ENCODE peak calls at places on chromosome 3, in eight cellular contexts. One of them, this sample, is unnamed.

GRCh38 chr3:123447749-123448502 is 964 bp downstream of the ADCY5 start:
- DNase-seq in RKO: no peak
- DNase-seq in ureter: no peak
- DNase-seq in fibroblast of lung: no peak
- DNase-seq in suprapubic skin: no peak
- DNase-seq in endothelial cell: peak
- DNase-seq in fibroblast of mammary gland: no peak
- DNase-seq in body of pancreas: no peak
- DNase-seq in this sample: no peak

GRCh38 chr3:195117978-195118581 is 152.9 kb downstream of the XXYLT1 start:
- DNase-seq in RKO: no peak
- DNase-seq in endothelial cell: peak
- DNase-seq in fibroblast of lung: no peak
- DNase-seq in ureter: no peak
- DNase-seq in body of pancreas: no peak
- DNase-seq in suprapubic skin: no peak
- DNase-seq in fibroblast of mammary gland: no peak
- DNase-seq in this sample: no peak

GRCh38 chr3:113268306-113268705 is 56.9 kb downstream of the BOC start:
- DNase-seq in endothelial cell: no peak
- DNase-seq in RKO: no peak
- DNase-seq in fibroblast of lung: no peak
- DNase-seq in fibroblast of mammary gland: no peak
- DNase-seq in ureter: no peak
- DNase-seq in suprapubic skin: no peak
- DNase-seq in body of pancreas: no peak
- DNase-seq in this sample: no peak

GRCh38 chr3:38823722-38824121 is 7.7 kb upstream of the SCN10A start:
- DNase-seq in suprapubic skin: no peak
- DNase-seq in body of pancreas: no peak
- DNase-seq in endothelial cell: no peak
- DNase-seq in ureter: no peak
- DNase-seq in fibroblast of mammary gland: no peak
- DNase-seq in RKO: no peak
- DNase-seq in fibroblast of lung: no peak
- DNase-seq in this sample: no peak

GRCh38 chr3:156233875-156234274 is 113.5 kb downstream of the KCNAB1 start:
- DNase-seq in fibroblast of mammary gland: no peak
- DNase-seq in ureter: no peak
- DNase-seq in suprapubic skin: no peak
- DNase-seq in fibroblast of lung: no peak
- DNase-seq in body of pancreas: no peak
- DNase-seq in RKO: no peak
- DNase-seq in endothelial cell: no peak
- DNase-seq in this sample: no peak

GRCh38 chr3:134753999-134754742 is 40.9 kb upstream of the EPHB1 start:
- DNase-seq in fibroblast of lung: no peak
- DNase-seq in ureter: peak
- DNase-seq in fibroblast of mammary gland: peak
- DNase-seq in body of pancreas: no peak
- DNase-seq in RKO: no peak
- DNase-seq in suprapubic skin: no peak
- DNase-seq in endothelial cell: no peak
- DNase-seq in this sample: no peak

GRCh38 chr3:71195492-71195891 is 388.0 kb downstream of the FOXP1 start:
- DNase-seq in endothelial cell: no peak
- DNase-seq in fibroblast of mammary gland: peak
- DNase-seq in RKO: no peak
- DNase-seq in suprapubic skin: no peak
- DNase-seq in body of pancreas: no peak
- DNase-seq in fibroblast of lung: peak
- DNase-seq in ureter: no peak
- DNase-seq in this sample: no peak

GRCh38 chr3:53804697-53805462 is 41.3 kb downstream of the CHDH start:
- DNase-seq in fibroblast of lung: peak
- DNase-seq in RKO: peak
- DNase-seq in body of pancreas: no peak
- DNase-seq in suprapubic skin: no peak
- DNase-seq in endothelial cell: no peak
- DNase-seq in ureter: no peak
- DNase-seq in fibroblast of mammary gland: peak
- DNase-seq in this sample: peak

This sample was measured in GM12891.